ENCODE peak calls at places on chromosomes 16 and 17, in four cellular contexts. One of them, this sample, is unnamed.

GRCh38 chr17:17236295-17237025 is 508 bp downstream of the FLCN start:
- DNase-seq in CD8-positive, alpha-beta memory T cell: no peak
- DNase-seq in heart right ventricle: no peak
- DNase-seq in heart left ventricle: no peak
- DNase-seq in this sample: no peak

GRCh38 chr16:4081035-4081434 is 35.2 kb downstream of the ADCY9 start:
- DNase-seq in heart right ventricle: no peak
- DNase-seq in heart left ventricle: no peak
- DNase-seq in CD8-positive, alpha-beta memory T cell: no peak
- DNase-seq in this sample: no peak

GRCh38 chr17:42054101-42054500 is 3.7 kb upstream of the C17orf113 start:
- DNase-seq in heart right ventricle: no peak
- DNase-seq in CD8-positive, alpha-beta memory T cell: no peak
- DNase-seq in heart left ventricle: no peak
- DNase-seq in this sample: no peak

GRCh38 chr16:79843145-79843544 is 242.6 kb upstream of the MAF start:
- DNase-seq in heart left ventricle: no peak
- DNase-seq in CD8-positive, alpha-beta memory T cell: no peak
- DNase-seq in heart right ventricle: no peak
- DNase-seq in this sample: no peak

GRCh38 chr17:50469671-50470305 is 1.1 kb upstream of the CHAD start:
- DNase-seq in heart right ventricle: no peak
- DNase-seq in CD8-positive, alpha-beta memory T cell: no peak
- DNase-seq in heart left ventricle: no peak
- DNase-seq in this sample: no peak

GRCh38 chr17:67635688-67636087 is 82.0 kb upstream of the NOL11 start:
- DNase-seq in CD8-positive, alpha-beta memory T cell: no peak
- DNase-seq in heart right ventricle: no peak
- DNase-seq in heart left ventricle: no peak
- DNase-seq in this sample: no peak

GRCh38 chr17:39755550-39756375 is 18.0 kb downstream of the GRB7 start:
- DNase-seq in heart left ventricle: no peak
- DNase-seq in CD8-positive, alpha-beta memory T cell: peak; percentile 56
- DNase-seq in heart right ventricle: no peak
- DNase-seq in this sample: no peak

GRCh38 chr17:15467592-15467991 is at the start of gene CDRT4:
- DNase-seq in heart right ventricle: no peak
- DNase-seq in CD8-positive, alpha-beta memory T cell: no peak
- DNase-seq in heart left ventricle: no peak
- DNase-seq in this sample: no peak

GRCh38 chr17:39615434-39615833 is 7.7 kb upstream of the NEUROD2 start:
- DNase-seq in heart left ventricle: no peak
- DNase-seq in heart right ventricle: no peak
- DNase-seq in CD8-positive, alpha-beta memory T cell: no peak
- DNase-seq in this sample: no peak

GRCh38 chr17:64773836-64774761 is 112.0 kb upstream of the SMURF2 start:
- DNase-seq in heart left ventricle: peak; percentile 16
- DNase-seq in CD8-positive, alpha-beta memory T cell: no peak
- DNase-seq in heart right ventricle: no peak
- DNase-seq in this sample: no peak

GRCh38 chr16:85193876-85194275 is 81.6 kb upstream of the CIBAR2 start:
- DNase-seq in CD8-positive, alpha-beta memory T cell: no peak
- DNase-seq in heart left ventricle: no peak
- DNase-seq in heart right ventricle: no peak
- DNase-seq in this sample: no peak

GRCh38 chr17:13952252-13952721 is 117.0 kb upstream of the COX10 start:
- DNase-seq in heart right ventricle: no peak
- DNase-seq in CD8-positive, alpha-beta memory T cell: no peak
- DNase-seq in heart left ventricle: no peak
- DNase-seq in this sample: no peak

GRCh38 chr17:68291836-68292688 is 767 bp downstream of the ARSG start:
- DNase-seq in heart left ventricle: peak; percentile 84
- DNase-seq in CD8-positive, alpha-beta memory T cell: peak; percentile 92
- DNase-seq in heart right ventricle: peak; percentile 75
- DNase-seq in this sample: peak; percentile 79

GRCh38 chr16:76303637-76304314 is 26.6 kb downstream of the CNTNAP4 start:
- DNase-seq in heart right ventricle: no peak
- DNase-seq in CD8-positive, alpha-beta memory T cell: no peak
- DNase-seq in heart left ventricle: no peak
- DNase-seq in this sample: no peak

GRCh38 chr16:4053663-4054479 is 62.4 kb downstream of the ADCY9 start:
- DNase-seq in heart left ventricle: no peak
- DNase-seq in CD8-positive, alpha-beta memory T cell: no peak
- DNase-seq in heart right ventricle: peak; percentile 25
- DNase-seq in this sample: peak; percentile 71

GRCh38 chr16:85460252-85460982 is 152.7 kb upstream of the GSE1 start:
- DNase-seq in heart right ventricle: no peak
- DNase-seq in heart left ventricle: no peak
- DNase-seq in CD8-positive, alpha-beta memory T cell: no peak
- DNase-seq in this sample: no peak

GRCh38 chr17:40112191-40112590 is 9.6 kb upstream of the MSL1 start:
- DNase-seq in heart right ventricle: no peak
- DNase-seq in CD8-positive, alpha-beta memory T cell: no peak
- DNase-seq in heart left ventricle: no peak
- DNase-seq in this sample: no peak

GRCh38 chr17:73705594-73705993 is 61.3 kb upstream of the SDK2 start:
- DNase-seq in CD8-positive, alpha-beta memory T cell: no peak
- DNase-seq in heart right ventricle: no peak
- DNase-seq in heart left ventricle: no peak
- DNase-seq in this sample: no peak

GRCh38 chr16:22189473-22190168 is 16.5 kb upstream of the EEF2K start:
- DNase-seq in CD8-positive, alpha-beta memory T cell: peak; percentile 90
- DNase-seq in heart right ventricle: peak; percentile 76
- DNase-seq in heart left ventricle: peak; percentile 80
- DNase-seq in this sample: peak; percentile 66

GRCh38 chr17:77424585-77425344 is 284.0 kb downstream of the SEC14L1 start:
- DNase-seq in heart left ventricle: peak; percentile 95
- DNase-seq in heart right ventricle: peak; percentile 95
- DNase-seq in CD8-positive, alpha-beta memory T cell: no peak
- DNase-seq in this sample: peak; percentile 95

GRCh38 chr17:14299261-14300093 is 1.4 kb upstream of the HS3ST3B1 start:
- DNase-seq in CD8-positive, alpha-beta memory T cell: peak; percentile 27
- DNase-seq in heart right ventricle: no peak
- DNase-seq in heart left ventricle: no peak
- DNase-seq in this sample: no peak

GRCh38 chr16:68338326-68339119 is 27.7 kb downstream of the PRMT7 start:
- DNase-seq in CD8-positive, alpha-beta memory T cell: no peak
- DNase-seq in heart left ventricle: no peak
- DNase-seq in heart right ventricle: no peak
- DNase-seq in this sample: no peak

GRCh38 chr16:75644240-75645012 is 3.0 kb downstream of the KARS1 start:
- DNase-seq in CD8-positive, alpha-beta memory T cell: no peak
- DNase-seq in heart left ventricle: no peak
- DNase-seq in heart right ventricle: no peak
- DNase-seq in this sample: no peak

GRCh38 chr16:86508028-86508946 is 2.0 kb upstream of the FOXF1 start:
- DNase-seq in heart right ventricle: no peak
- DNase-seq in heart left ventricle: no peak
- DNase-seq in CD8-positive, alpha-beta memory T cell: no peak
- DNase-seq in this sample: no peak

GRCh38 chr17:82734987-82735866 is at the start of gene FN3K:
- DNase-seq in heart right ventricle: peak; percentile 75
- DNase-seq in heart left ventricle: peak; percentile 80
- DNase-seq in CD8-positive, alpha-beta memory T cell: peak; percentile 38
- DNase-seq in this sample: peak; percentile 73

GRCh38 chr16:67431077-67431804 is at the start of gene HSD11B2:
- DNase-seq in heart left ventricle: peak; percentile 49
- DNase-seq in heart right ventricle: no peak
- DNase-seq in CD8-positive, alpha-beta memory T cell: peak; percentile 7
- DNase-seq in this sample: peak; percentile 55

GRCh38 chr16:83215417-83216001 is 588.7 kb downstream of the CDH13 start:
- DNase-seq in CD8-positive, alpha-beta memory T cell: peak; percentile 29
- DNase-seq in heart left ventricle: no peak
- DNase-seq in heart right ventricle: no peak
- DNase-seq in this sample: no peak

GRCh38 chr16:69698404-69698803 is 28.0 kb downstream of the NQO1 start:
- DNase-seq in heart right ventricle: no peak
- DNase-seq in heart left ventricle: no peak
- DNase-seq in CD8-positive, alpha-beta memory T cell: no peak
- DNase-seq in this sample: no peak

GRCh38 chr17:38326996-38327792 is 16.6 kb downstream of the GPR179 start:
- DNase-seq in CD8-positive, alpha-beta memory T cell: no peak
- DNase-seq in heart left ventricle: peak; percentile 39
- DNase-seq in heart right ventricle: peak; percentile 31
- DNase-seq in this sample: peak; percentile 28

GRCh38 chr17:54972406-54973138 is 4.0 kb downstream of the STXBP4 start:
- DNase-seq in CD8-positive, alpha-beta memory T cell: no peak
- DNase-seq in heart right ventricle: no peak
- DNase-seq in heart left ventricle: no peak
- DNase-seq in this sample: no peak
- H3K9me3 ChIP-seq in CD8-positive, alpha-beta memory T cell: no peaks in the 10 kb centered on the region
- H3K9me3 ChIP-seq in heart right ventricle: no peaks in the 10 kb centered on the region
- H3K9me3 ChIP-seq in heart left ventricle: no peaks in the 10 kb centered on the region
- H3K9me3 ChIP-seq in this sample: no peaks in the 10 kb centered on the region

GRCh38 chr17:29584452-29585079 is 4.9 kb downstream of the GIT1 start:
- DNase-seq in heart left ventricle: peak; percentile 58
- DNase-seq in heart right ventricle: peak; percentile 41
- DNase-seq in CD8-positive, alpha-beta memory T cell: no peak
- DNase-seq in this sample: peak; percentile 55
- H3K4me3 ChIP-seq in heart left ventricle: peak overlapping the region; percentile 37
- H3K4me3 ChIP-seq in heart right ventricle: peak overlapping the region; percentile 88
- H3K4me3 ChIP-seq in CD8-positive, alpha-beta memory T cell: no peak overlapping the region
- H3K4me3 ChIP-seq in this sample: peak overlapping the region; percentile 95

DNA sequence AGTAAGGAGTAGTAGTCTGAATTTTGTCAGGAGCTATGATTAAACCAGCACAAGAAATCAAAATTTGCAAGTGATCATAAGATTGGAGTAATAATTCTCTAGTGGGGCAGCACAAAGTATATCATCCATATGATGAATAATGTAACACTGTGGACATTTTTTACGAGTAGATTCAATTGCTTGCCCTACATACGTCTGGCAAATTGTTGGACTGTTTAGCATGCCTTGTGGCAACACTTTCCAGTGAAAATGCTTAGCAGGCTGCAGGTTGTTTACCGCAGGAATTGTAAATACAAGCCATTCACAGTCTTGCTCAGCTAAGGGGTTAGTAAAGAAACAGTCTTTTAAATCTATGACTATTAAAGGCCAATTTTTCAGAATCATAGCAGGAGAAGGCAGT is 35.7 kb downstream of the ATF7IP2 start:
- DNase-seq in heart right ventricle: no peak
- DNase-seq in heart left ventricle: no peak
- DNase-seq in CD8-positive, alpha-beta memory T cell: no peak
- DNase-seq in this sample: no peak
- H3K9me3 ChIP-seq in heart right ventricle: no peaks in the 10 kb centered on the region
- H3K9me3 ChIP-seq in heart left ventricle: peaks cover 12% of the 10 kb centered on the region
- H3K9me3 ChIP-seq in CD8-positive, alpha-beta memory T cell: peaks cover 23% of the 10 kb centered on the region
- H3K9me3 ChIP-seq in this sample: peaks cover 31% of the 10 kb centered on the region

GRCh38 chr17:43994272-43995149 is 9.9 kb upstream of the NAGS start:
- DNase-seq in heart left ventricle: peak; percentile 64
- DNase-seq in CD8-positive, alpha-beta memory T cell: peak; percentile 59
- DNase-seq in heart right ventricle: peak; percentile 54
- DNase-seq in this sample: peak; percentile 54
- H3K4me3 ChIP-seq in heart left ventricle: peak overlapping the region; percentile 33
- H3K4me3 ChIP-seq in CD8-positive, alpha-beta memory T cell: no peak overlapping the region
- H3K4me3 ChIP-seq in heart right ventricle: peak overlapping the region; percentile 45
- H3K4me3 ChIP-seq in this sample: peak overlapping the region; percentile 51

GRCh38 chr17:28071179-28071578 is 28.7 kb downstream of the NLK start:
- DNase-seq in heart left ventricle: no peak
- DNase-seq in CD8-positive, alpha-beta memory T cell: no peak
- DNase-seq in heart right ventricle: no peak
- DNase-seq in this sample: no peak

GRCh38 chr17:28065706-28066105 is 23.2 kb downstream of the NLK start:
- DNase-seq in CD8-positive, alpha-beta memory T cell: no peak
- DNase-seq in heart left ventricle: no peak
- DNase-seq in heart right ventricle: no peak
- DNase-seq in this sample: no peak
- H3K9me3 ChIP-seq in CD8-positive, alpha-beta memory T cell: no peaks in the 10 kb centered on the region
- H3K9me3 ChIP-seq in heart left ventricle: peaks cover under 1% of the 10 kb centered on the region
- H3K9me3 ChIP-seq in heart right ventricle: no peaks in the 10 kb centered on the region
- H3K9me3 ChIP-seq in this sample: peaks cover 5% of the 10 kb centered on the region

GRCh38 chr16:57653936-57654335 is 14.2 kb upstream of the ADGRG3 start:
- DNase-seq in heart left ventricle: peak; percentile 48
- DNase-seq in CD8-positive, alpha-beta memory T cell: no peak
- DNase-seq in heart right ventricle: no peak
- DNase-seq in this sample: peak; percentile 54
- H3K4me3 ChIP-seq in heart left ventricle: no peak overlapping the region
- H3K4me3 ChIP-seq in CD8-positive, alpha-beta memory T cell: no peak overlapping the region
- H3K4me3 ChIP-seq in heart right ventricle: no peak overlapping the region
- H3K4me3 ChIP-seq in this sample: no peak overlapping the region

GRCh38 chr16:89230210-89230609 is 12.7 kb downstream of the ZNF778 start:
- DNase-seq in heart right ventricle: no peak
- DNase-seq in heart left ventricle: no peak
- DNase-seq in CD8-positive, alpha-beta memory T cell: no peak
- DNase-seq in this sample: no peak

GRCh38 chr16:89233678-89234490 is 16.4 kb downstream of the ZNF778 start:
- DNase-seq in heart right ventricle: no peak
- DNase-seq in CD8-positive, alpha-beta memory T cell: no peak
- DNase-seq in heart left ventricle: no peak
- DNase-seq in this sample: no peak

GRCh38 chr16:89237733-89238132 is 20.2 kb downstream of the ZNF778 start:
- DNase-seq in heart right ventricle: no peak
- DNase-seq in heart left ventricle: no peak
- DNase-seq in CD8-positive, alpha-beta memory T cell: no peak
- DNase-seq in this sample: no peak

DNA sequence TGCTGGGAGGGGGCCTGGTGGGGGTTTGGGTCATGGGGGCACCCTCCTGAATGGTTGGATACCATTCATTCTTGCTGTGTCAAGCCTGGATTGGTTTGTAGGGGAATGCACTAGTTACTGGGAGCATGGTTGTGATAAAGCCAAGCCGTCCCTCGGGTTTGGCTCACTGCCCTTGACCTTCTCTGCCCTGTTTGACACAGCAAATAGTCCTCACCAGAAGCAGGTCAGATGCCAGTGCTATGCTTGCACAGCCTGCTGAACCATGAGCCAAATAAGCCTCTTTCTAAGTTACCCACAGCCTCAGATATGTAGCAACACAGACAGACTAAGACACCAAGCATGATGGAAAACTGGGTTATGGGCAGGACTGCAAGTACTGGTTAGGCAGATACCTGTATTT is 14.6 kb downstream of the ZNF778 start:
- DNase-seq in heart left ventricle: no peak
- DNase-seq in heart right ventricle: no peak
- DNase-seq in CD8-positive, alpha-beta memory T cell: no peak
- DNase-seq in this sample: no peak
- H3K9me3 ChIP-seq in heart left ventricle: no peaks in the 10 kb centered on the region
- H3K9me3 ChIP-seq in heart right ventricle: peaks cover 3% of the 10 kb centered on the region
- H3K9me3 ChIP-seq in CD8-positive, alpha-beta memory T cell: peaks cover 12% of the 10 kb centered on the region
- H3K9me3 ChIP-seq in this sample: peaks cover 25% of the 10 kb centered on the region

DNA sequence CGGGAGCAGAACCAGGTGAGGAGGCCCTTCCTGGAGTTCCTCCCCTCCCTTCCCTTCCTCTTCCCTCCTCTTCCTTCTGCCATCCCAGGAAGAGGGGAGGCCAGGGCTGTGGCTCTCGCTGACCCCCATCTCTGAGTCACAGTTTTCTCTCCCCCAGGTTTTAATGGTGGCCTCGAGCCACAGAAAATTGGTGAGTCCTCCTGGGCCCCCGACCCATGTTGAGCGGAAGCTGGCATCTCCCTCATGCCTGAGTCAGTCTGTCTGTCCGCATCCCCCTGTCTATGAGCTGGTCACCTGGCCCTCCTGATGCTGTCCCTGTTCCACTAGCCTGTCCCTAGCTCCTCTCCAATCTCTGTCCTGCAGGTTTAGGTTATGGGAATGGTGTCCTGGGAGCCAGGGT is 12.8 kb upstream of the CLDN9 start:
- DNase-seq in heart right ventricle: no peak
- DNase-seq in heart left ventricle: no peak
- DNase-seq in CD8-positive, alpha-beta memory T cell: no peak
- DNase-seq in this sample: no peak
- H3K4me3 ChIP-seq in heart right ventricle: no peak overlapping the region
- H3K4me3 ChIP-seq in heart left ventricle: no peak overlapping the region
- H3K4me3 ChIP-seq in CD8-positive, alpha-beta memory T cell: no peak overlapping the region
- H3K4me3 ChIP-seq in this sample: no peak overlapping the region

This sample was measured in left ventricle myocardium inferior.